ENCODE peak calls at places on chromosome 3, in ten cellular contexts. K is AG04450; U is ELF-1; G is activated CD8-positive, alpha-beta memory T cell treated with anti-CD3 and anti-CD28 coated beads, Interleukin-2, amount 50 U/mL, for 48 hours; H is H9; W is heart right ventricle; P is A172; Z is AG08395; D is NCI-H1092 treated with DMSO at 0.1 percent for 48 hours; S is activated T-helper 9 cell treated with anti-CD3 and anti-CD28 coated beads, Interleukin-2, amount 50 U/mL, for 16 hours. R is an unnamed sample.

GRCh38 chr3:120473389-120473788 is 22.6 kb upstream of the FSTL1 start:
- DNase-seq in S (no peak), P (peak), G (no peak), Z (no peak), K (no peak), W (no peak), H (no peak), D (no peak), U (no peak), R (no peak)

GRCh38 chr3:112124901-112125607 is 8.0 kb downstream of the GCSAM start:
- DNase-seq in P (no peak), K (no peak), D (peak), U (no peak), Z (no peak), H (no peak), G (no peak), W (no peak), S (no peak), R (no peak)

GRCh38 chr3:182067423-182067822 is 355.7 kb downstream of the SOX2 start:
- DNase-seq in D (no peak), W (no peak), K (no peak), S (no peak), U (no peak), Z (no peak), H (no peak), G (no peak), P (peak), R (no peak)

GRCh38 chr3:122233109-122233952 is 49.9 kb downstream of the CASR start:
- DNase-seq in H (no peak), W (no peak), D (no peak), Z (no peak), K (no peak), P (no peak), G (no peak), S (no peak), U (no peak), R (no peak)

GRCh38 chr3:32684029-32684799 is 774 bp upstream of the CNOT10 start:
- DNase-seq in K (no peak), D (no peak), P (no peak), S (no peak), Z (no peak), W (no peak), H (no peak), U (no peak), G (no peak), R (no peak)

GRCh38 chr3:101182734-101183133 is 137.6 kb downstream of the IMPG2 start:
- DNase-seq in Z (no peak), W (no peak), S (no peak), K (no peak), D (no peak), H (no peak), P (peak), U (peak), G (no peak), R (no peak)

GRCh38 chr3:27914199-27914598 is 192.1 kb upstream of the EOMES start:
- DNase-seq in Z (peak), H (peak), P (peak), D (no peak), U (peak), S (no peak), G (no peak), K (no peak), W (no peak), R (no peak)

GRCh38 chr3:113496924-113497323 is 18.0 kb downstream of the SPICE1 start:
- DNase-seq in S (no peak), G (no peak), K (no peak), P (no peak), H (no peak), Z (peak), D (no peak), U (no peak), W (no peak), R (no peak)

GRCh38 chr3:70736009-70736408 is 423.6 kb upstream of the MDFIC2 start:
- DNase-seq in K (no peak), P (no peak), S (no peak), D (no peak), Z (peak), U (no peak), G (no peak), H (no peak), W (no peak), R (no peak)

GRCh38 chr3:150744041-150745026 is 18.6 kb downstream of the SIAH2 start:
- DNase-seq in W (no peak), H (no peak), D (no peak), K (no peak), Z (no peak), P (no peak), S (no peak), U (no peak), G (no peak), R (no peak)

GRCh38 chr3:128573707-128574162 is 76.9 kb downstream of the RPN1 start:
- DNase-seq in H (peak), G (no peak), P (no peak), U (no peak), D (no peak), K (no peak), W (peak), Z (no peak), S (no peak), R (no peak)

GRCh38 chr3:3366391-3366790 is 186.9 kb upstream of the CRBN start:
- DNase-seq in G (no peak), W (peak), D (no peak), P (no peak), H (no peak), S (no peak), U (no peak), K (no peak), Z (no peak), R (no peak)

GRCh38 chr3:124260206-124260915 is 268.4 kb upstream of the ROPN1 start:
- DNase-seq in U (no peak), D (no peak), K (peak), W (peak), Z (peak), P (peak), S (no peak), G (no peak), H (no peak), R (no peak)

GRCh38 chr3:59266551-59266950 is 216.7 kb upstream of the CFAP20DC start:
- DNase-seq in S (no peak), W (no peak), P (no peak), K (no peak), G (no peak), U (no peak), H (no peak), D (no peak), Z (no peak), R (no peak)